ENCODE peak calls at places on chromosome 7, in ten cellular contexts. One of them, this sample, is unnamed. For H3K27me3, the result is how much of the 10 kb centered on the place peaks cover.

GRCh38 chr7:115910541-115911164 is 119.9 kb downstream of the TFEC start:
- DNase-seq in HepG2: peak
- DNase-seq in kidney epithelial cell: no peak
- DNase-seq in BJ: peak
- DNase-seq in ovary: no peak
- DNase-seq in endodermal cell: no peak
- DNase-seq in thyroid gland: no peak
- DNase-seq in left lung: no peak
- DNase-seq in IMR-90: peak
- DNase-seq in hepatocyte: peak
- DNase-seq in this sample: peak

GRCh38 chr7:36677769-36678435 is 46.4 kb downstream of the AOAH start:
- DNase-seq in endodermal cell: no peak
- DNase-seq in IMR-90: no peak
- DNase-seq in ovary: no peak
- DNase-seq in HepG2: no peak
- DNase-seq in left lung: no peak
- DNase-seq in hepatocyte: no peak
- DNase-seq in thyroid gland: no peak
- DNase-seq in BJ: no peak
- DNase-seq in kidney epithelial cell: no peak
- DNase-seq in this sample: no peak

GRCh38 chr7:158476303-158476932 is 111.2 kb downstream of the PTPRN2 start:
- DNase-seq in thyroid gland: no peak
- DNase-seq in IMR-90: no peak
- DNase-seq in BJ: no peak
- DNase-seq in kidney epithelial cell: no peak
- DNase-seq in HepG2: no peak
- DNase-seq in hepatocyte: no peak
- DNase-seq in endodermal cell: no peak
- DNase-seq in left lung: no peak
- DNase-seq in ovary: no peak
- DNase-seq in this sample: no peak

GRCh38 chr7:1137517-1138167 is 22.4 kb downstream of the ZFAND2A start:
- DNase-seq in hepatocyte: no peak
- DNase-seq in HepG2: no peak
- DNase-seq in endodermal cell: no peak
- DNase-seq in IMR-90: no peak
- DNase-seq in left lung: no peak
- DNase-seq in ovary: no peak
- DNase-seq in BJ: no peak
- DNase-seq in kidney epithelial cell: no peak
- DNase-seq in thyroid gland: no peak
- DNase-seq in this sample: peak

GRCh38 chr7:28132959-28133745 is 47.4 kb downstream of the JAZF1 start:
- DNase-seq in kidney epithelial cell: no peak
- DNase-seq in BJ: no peak
- DNase-seq in endodermal cell: no peak
- DNase-seq in ovary: no peak
- DNase-seq in left lung: no peak
- DNase-seq in hepatocyte: no peak
- DNase-seq in thyroid gland: no peak
- DNase-seq in HepG2: no peak
- DNase-seq in IMR-90: no peak
- DNase-seq in this sample: no peak

GRCh38 chr7:107751113-107751512 is 7.2 kb downstream of the CBLL1 start:
- DNase-seq in kidney epithelial cell: no peak
- DNase-seq in HepG2: no peak
- DNase-seq in BJ: no peak
- DNase-seq in ovary: no peak
- DNase-seq in IMR-90: no peak
- DNase-seq in endodermal cell: peak
- DNase-seq in left lung: no peak
- DNase-seq in hepatocyte: no peak
- DNase-seq in thyroid gland: no peak
- DNase-seq in this sample: no peak

GRCh38 chr7:38052786-38053185 is 125.3 kb upstream of the STARD3NL start:
- DNase-seq in HepG2: no peak
- DNase-seq in left lung: no peak
- DNase-seq in ovary: no peak
- DNase-seq in endodermal cell: no peak
- DNase-seq in kidney epithelial cell: no peak
- DNase-seq in IMR-90: no peak
- DNase-seq in BJ: no peak
- DNase-seq in thyroid gland: no peak
- DNase-seq in hepatocyte: no peak
- DNase-seq in this sample: no peak

GRCh38 chr7:42479452-42480303 is 242.7 kb upstream of the GLI3 start:
- DNase-seq in hepatocyte: no peak
- DNase-seq in endodermal cell: no peak
- DNase-seq in IMR-90: no peak
- DNase-seq in BJ: peak
- DNase-seq in HepG2: no peak
- DNase-seq in thyroid gland: no peak
- DNase-seq in ovary: no peak
- DNase-seq in left lung: no peak
- DNase-seq in kidney epithelial cell: no peak
- DNase-seq in this sample: no peak

GRCh38 chr7:4076701-4077294 is 605.3 kb upstream of the FOXK1 start:
- DNase-seq in hepatocyte: no peak
- DNase-seq in left lung: no peak
- DNase-seq in HepG2: no peak
- DNase-seq in kidney epithelial cell: no peak
- DNase-seq in ovary: no peak
- DNase-seq in endodermal cell: peak
- DNase-seq in BJ: no peak
- DNase-seq in IMR-90: no peak
- DNase-seq in thyroid gland: no peak
- DNase-seq in this sample: no peak

GRCh38 chr7:148633761-148634160 is 43.2 kb downstream of the C7orf33 start:
- DNase-seq in thyroid gland: no peak
- DNase-seq in BJ: no peak
- DNase-seq in hepatocyte: no peak
- DNase-seq in IMR-90: no peak
- DNase-seq in HepG2: no peak
- DNase-seq in endodermal cell: no peak
- DNase-seq in left lung: no peak
- DNase-seq in kidney epithelial cell: no peak
- DNase-seq in ovary: no peak
- DNase-seq in this sample: no peak

GRCh38 chr7:122312789-122313188 is 8.2 kb upstream of the FEZF1 start:
- DNase-seq in hepatocyte: no peak
- DNase-seq in HepG2: no peak
- DNase-seq in BJ: no peak
- DNase-seq in endodermal cell: peak
- DNase-seq in IMR-90: no peak
- DNase-seq in kidney epithelial cell: no peak
- DNase-seq in ovary: no peak
- DNase-seq in left lung: no peak
- DNase-seq in thyroid gland: no peak
- DNase-seq in this sample: no peak

GRCh38 chr7:81769891-81770818 is at the start of gene HGF:
- DNase-seq in endodermal cell: peak
- DNase-seq in BJ: peak
- DNase-seq in ovary: peak
- DNase-seq in hepatocyte: peak
- DNase-seq in HepG2: no peak
- DNase-seq in left lung: peak
- DNase-seq in kidney epithelial cell: no peak
- DNase-seq in IMR-90: peak
- DNase-seq in thyroid gland: peak
- DNase-seq in this sample: no peak

GRCh38 chr7:37342665-37343471 is 105.8 kb downstream of the ELMO1 start:
- DNase-seq in left lung: peak
- DNase-seq in BJ: no peak
- DNase-seq in ovary: no peak
- DNase-seq in endodermal cell: no peak
- DNase-seq in hepatocyte: no peak
- DNase-seq in thyroid gland: no peak
- DNase-seq in HepG2: no peak
- DNase-seq in kidney epithelial cell: no peak
- DNase-seq in IMR-90: no peak
- DNase-seq in this sample: no peak

GRCh38 chr7:124308384-124308783 is 275.5 kb upstream of the TMEM229A start:
- DNase-seq in hepatocyte: no peak
- DNase-seq in kidney epithelial cell: no peak
- DNase-seq in left lung: no peak
- DNase-seq in ovary: no peak
- DNase-seq in IMR-90: no peak
- DNase-seq in endodermal cell: no peak
- DNase-seq in BJ: no peak
- DNase-seq in thyroid gland: no peak
- DNase-seq in HepG2: no peak
- DNase-seq in this sample: no peak

DNA sequence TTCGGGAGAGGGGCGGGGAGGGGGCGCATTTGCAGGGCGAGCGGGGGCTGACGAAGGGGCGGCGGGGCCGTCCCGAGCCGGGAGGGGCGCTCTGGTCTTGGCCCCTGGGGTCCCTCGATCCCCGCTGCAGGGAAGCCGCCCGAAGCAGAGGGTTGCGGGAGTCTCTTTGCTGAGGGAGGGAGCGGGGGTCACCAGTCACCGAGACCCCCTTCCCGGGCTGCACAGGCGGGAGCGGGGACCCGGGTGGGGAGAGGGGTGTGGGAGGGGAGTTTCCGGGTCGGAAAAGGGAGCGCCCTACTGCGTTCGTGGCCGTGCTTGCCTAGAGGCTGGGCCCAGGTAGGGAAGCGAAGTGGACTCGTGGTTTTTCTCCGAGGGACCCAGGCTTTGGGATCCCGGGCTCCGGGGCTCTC is 422 bp downstream of the AP1S1 start:
- DNase-seq in HepG2: no peak
- DNase-seq in left lung: no peak
- DNase-seq in ovary: no peak
- DNase-seq in hepatocyte: no peak
- DNase-seq in BJ: no peak
- DNase-seq in endodermal cell: no peak
- DNase-seq in thyroid gland: no peak
- DNase-seq in IMR-90: no peak
- DNase-seq in kidney epithelial cell: no peak
- DNase-seq in this sample: no peak
- H3K27me3 ChIP-seq in HepG2: under half
- H3K27me3 ChIP-seq in left lung: under half
- H3K27me3 ChIP-seq in ovary: under half
- H3K27me3 ChIP-seq in hepatocyte: under half
- H3K27me3 ChIP-seq in BJ: under half
- H3K27me3 ChIP-seq in endodermal cell: under half
- H3K27me3 ChIP-seq in thyroid gland: under half
- H3K27me3 ChIP-seq in IMR-90: under half
- H3K27me3 ChIP-seq in kidney epithelial cell: under half
- H3K27me3 ChIP-seq in this sample: under half

GRCh38 chr7:105521731-105522458 is at the start of gene PUS7:
- DNase-seq in ovary: peak
- DNase-seq in left lung: peak
- DNase-seq in HepG2: peak
- DNase-seq in hepatocyte: peak
- DNase-seq in IMR-90: peak
- DNase-seq in thyroid gland: peak
- DNase-seq in BJ: peak
- DNase-seq in endodermal cell: peak
- DNase-seq in kidney epithelial cell: peak
- DNase-seq in this sample: peak
- H3K4me3 ChIP-seq in ovary: peak
- H3K4me3 ChIP-seq in left lung: peak
- H3K4me3 ChIP-seq in HepG2: peak
- H3K4me3 ChIP-seq in hepatocyte: peak
- H3K4me3 ChIP-seq in IMR-90: peak
- H3K4me3 ChIP-seq in thyroid gland: peak
- H3K4me3 ChIP-seq in BJ: peak
- H3K4me3 ChIP-seq in endodermal cell: peak
- H3K4me3 ChIP-seq in kidney epithelial cell: peak
- H3K4me3 ChIP-seq in this sample: peak

GRCh38 chr7:105060394-105060793 is 46.4 kb downstream of the KMT2E start:
- DNase-seq in endodermal cell: no peak
- DNase-seq in hepatocyte: no peak
- DNase-seq in thyroid gland: no peak
- DNase-seq in ovary: no peak
- DNase-seq in left lung: no peak
- DNase-seq in BJ: no peak
- DNase-seq in kidney epithelial cell: no peak
- DNase-seq in HepG2: no peak
- DNase-seq in IMR-90: no peak
- DNase-seq in this sample: no peak

GRCh38 chr7:105067691-105068090 is 53.7 kb downstream of the KMT2E start:
- DNase-seq in kidney epithelial cell: no peak
- DNase-seq in left lung: no peak
- DNase-seq in ovary: no peak
- DNase-seq in IMR-90: no peak
- DNase-seq in BJ: no peak
- DNase-seq in HepG2: no peak
- DNase-seq in endodermal cell: no peak
- DNase-seq in thyroid gland: no peak
- DNase-seq in hepatocyte: no peak
- DNase-seq in this sample: no peak

GRCh38 chr7:105060923-105061322 is 46.9 kb downstream of the KMT2E start:
- DNase-seq in hepatocyte: no peak
- DNase-seq in BJ: no peak
- DNase-seq in ovary: no peak
- DNase-seq in endodermal cell: no peak
- DNase-seq in left lung: no peak
- DNase-seq in IMR-90: peak
- DNase-seq in HepG2: no peak
- DNase-seq in kidney epithelial cell: no peak
- DNase-seq in thyroid gland: no peak
- DNase-seq in this sample: no peak

GRCh38 chr7:105065104-105065503 is 51.1 kb downstream of the KMT2E start:
- DNase-seq in BJ: no peak
- DNase-seq in thyroid gland: no peak
- DNase-seq in HepG2: no peak
- DNase-seq in endodermal cell: no peak
- DNase-seq in left lung: no peak
- DNase-seq in IMR-90: no peak
- DNase-seq in ovary: no peak
- DNase-seq in hepatocyte: no peak
- DNase-seq in kidney epithelial cell: no peak
- DNase-seq in this sample: no peak
- TF ChIP-seq CTCF in BJ: no peak
- TF ChIP-seq CTCF in thyroid gland: no peak
- TF ChIP-seq CTCF in HepG2: no peak
- TF ChIP-seq CTCF in endodermal cell: no peak
- TF ChIP-seq CTCF in left lung: no peak
- TF ChIP-seq CTCF in IMR-90: no peak
- TF ChIP-seq CTCF in ovary: no peak
- TF ChIP-seq CTCF in hepatocyte: no peak
- TF ChIP-seq CTCF in kidney epithelial cell: no peak
- TF ChIP-seq CTCF in this sample: no peak

DNA sequence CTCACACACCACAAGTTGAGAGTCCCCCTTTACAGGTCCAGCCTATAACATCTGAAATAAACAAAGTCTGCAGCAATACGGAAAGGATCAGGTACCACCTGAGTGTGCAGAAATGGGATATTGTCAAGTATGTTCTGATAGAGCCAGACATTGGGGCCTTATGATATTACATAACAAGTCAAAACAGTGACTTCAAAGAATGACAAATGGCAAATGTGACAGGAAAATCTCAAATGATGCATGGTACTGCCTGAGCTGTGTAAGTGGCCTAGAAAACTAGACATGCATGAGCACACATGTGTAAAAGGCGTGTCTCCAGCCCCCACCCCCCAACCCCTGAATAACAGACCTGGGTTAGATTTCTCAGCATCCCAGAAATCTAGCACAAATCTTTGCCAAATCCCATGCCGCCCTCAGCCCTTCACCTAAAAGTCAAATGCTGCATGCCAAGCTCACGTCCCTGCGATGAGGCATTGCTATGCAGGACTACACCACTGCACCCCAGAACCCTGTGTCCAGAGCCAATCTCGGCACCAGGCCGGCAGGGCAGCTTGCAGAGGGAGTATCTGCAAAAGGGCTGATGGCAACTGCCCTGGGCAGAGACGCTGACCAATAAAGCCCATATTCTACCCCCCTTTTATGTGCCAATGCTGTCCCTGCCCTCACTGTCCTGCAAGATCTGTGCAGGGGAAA is 58.8 kb downstream of the PRKAG2 start:
- DNase-seq in ovary: no peak
- DNase-seq in endodermal cell: no peak
- DNase-seq in thyroid gland: no peak
- DNase-seq in IMR-90: no peak
- DNase-seq in BJ: no peak
- DNase-seq in HepG2: no peak
- DNase-seq in left lung: no peak
- DNase-seq in hepatocyte: no peak
- DNase-seq in kidney epithelial cell: no peak
- DNase-seq in this sample: no peak
- H3K27me3 ChIP-seq in ovary: under half
- H3K27me3 ChIP-seq in endodermal cell: under half
- H3K27me3 ChIP-seq in thyroid gland: under half
- H3K27me3 ChIP-seq in IMR-90: half or more
- H3K27me3 ChIP-seq in BJ: under half
- H3K27me3 ChIP-seq in HepG2: under half
- H3K27me3 ChIP-seq in left lung: under half
- H3K27me3 ChIP-seq in hepatocyte: under half
- H3K27me3 ChIP-seq in kidney epithelial cell: under half
- H3K27me3 ChIP-seq in this sample: under half

This sample was measured in Caco-2.